ENCODE peak calls at places on chromosome 16, in six cellular contexts. S is stimulated activated CD4-positive, alpha-beta T cell treated with anti-CD3 and anti-CD28 coated beads, Interleukin-1b, Interleukin-23, amount 100 ng/mL, for 24 hours; D is MCF 10A; Z is NCI-H1436 treated with DMSO at 0.1 percent for 48 hours; C is EL; K is fibroblast of lung. Y is an unnamed sample.
A peak's percentile ranks its signal among the peaks of the same experiment; 100 is the strongest.

GRCh38 chr16:54398986-54399385 is 112.4 kb upstream of the IRX3 start:
- DNase-seq in K (no peak), C (peak; percentile 47), S (no peak), Z (no peak), D (no peak), Y (no peak)

GRCh38 chr16:74991593-74992403 is 6.9 kb upstream of the WDR59 start:
- DNase-seq in Z (no peak), D (no peak), K (peak; percentile 50), C (no peak), S (no peak), Y (no peak)

GRCh38 chr16:58628845-58629680 is 563 bp downstream of the CNOT1 start:
- DNase-seq in D (peak; percentile 37), S (peak; percentile 46), Z (no peak), K (peak; percentile 18), C (peak; percentile 27), Y (no peak)

GRCh38 chr16:9612267-9612666 is 520.8 kb downstream of the HAPSTR1 start:
- DNase-seq in D (no peak), K (no peak), Z (no peak), S (no peak), C (peak; percentile 0), Y (no peak)

GRCh38 chr16:46949216-46949892 is 24.1 kb downstream of the DNAJA2 start:
- DNase-seq in K (no peak), S (no peak), Z (no peak), C (no peak), D (peak; percentile 8), Y (no peak)

GRCh38 chr16:86772671-86773338 is 194.5 kb downstream of the FOXL1 start:
- DNase-seq in S (no peak), Z (no peak), D (no peak), K (no peak), C (peak; percentile 96), Y (no peak)

GRCh38 chr16:31130899-31131298 is 4.6 kb downstream of the PRSS8 start:
- DNase-seq in C (no peak), K (no peak), D (peak; percentile 59), S (no peak), Z (no peak), Y (no peak)

GRCh38 chr16:89557230-89557935 is 3.1 kb upstream of the RPL13 start:
- DNase-seq in K (peak; percentile 71), S (peak; percentile 81), Z (no peak), C (peak; percentile 64), D (peak; percentile 68), Y (no peak)

GRCh38 chr16:87780385-87780989 is 14.7 kb upstream of the KLHDC4 start:
- DNase-seq in S (peak; percentile 74), Z (peak; percentile 48), C (peak; percentile 78), D (peak; percentile 79), K (no peak), Y (peak; percentile 71)

GRCh38 chr16:35134471-35134870 is 1675.1 kb downstream of the TP53TG3F start:
- DNase-seq in D (peak; percentile 88), K (no peak), S (no peak), Z (no peak), C (no peak), Y (no peak)

GRCh38 chr16:76345093-76345735 is 68.0 kb downstream of the CNTNAP4 start:
- DNase-seq in K (peak; percentile 67), Z (no peak), D (peak; percentile 75), C (no peak), S (no peak), Y (no peak)

GRCh38 chr16:2855536-2855935 is 2.4 kb downstream of the PRSS22 start:
- DNase-seq in K (no peak), Z (no peak), D (no peak), S (no peak), C (no peak), Y (no peak)

Y was measured in NCI-H2081 treated with DMSO at 0.1 percent for 48 hours.